ENCODE peak calls at places on chromosomes 13 and 19, in five cellular contexts. B is AG20443; G is neural crest cell; K is germinal center; S is central memory CD4-positive, alpha-beta T cell. Z is an unnamed sample.

GRCh38 chr19:58479303-58479702 is 3.2 kb downstream of the ZNF446 start:
- DNase-seq in S (no peak), B (no peak), K (no peak), G (no peak), Z (no peak)

GRCh38 chr13:34357435-34358232 is 539.7 kb downstream of the RFC3 start:
- DNase-seq in B (peak), K (no peak), S (no peak), G (no peak), Z (no peak)

GRCh38 chr13:29845440-29846056 is 4.9 kb downstream of the UBL3 start:
- DNase-seq in S (peak), B (no peak), K (no peak), G (no peak), Z (no peak)

GRCh38 chr19:46067691-46068090 is 26.9 kb upstream of the IGFL4 start:
- DNase-seq in K (no peak), G (no peak), B (no peak), S (no peak), Z (no peak)

GRCh38 chr19:28493881-28494280 is 719.1 kb downstream of the UQCRFS1 start:
- DNase-seq in K (no peak), S (no peak), B (no peak), G (peak), Z (no peak)

GRCh38 chr13:105116966-105117365 is 1418.5 kb downstream of the EFNB2 start:
- DNase-seq in B (no peak), G (no peak), S (no peak), K (no peak), Z (no peak)

GRCh38 chr19:55671054-55671378 is 4.0 kb upstream of the EPN1 start:
- DNase-seq in G (no peak), S (no peak), B (no peak), K (no peak), Z (no peak)

GRCh38 chr19:48479686-48480085 is 10.5 kb downstream of the CYTH2 start:
- DNase-seq in K (no peak), G (no peak), B (no peak), S (no peak), Z (no peak)

GRCh38 chr19:17874423-17875135 is 2.8 kb downstream of the SLC5A5 start:
- DNase-seq in S (no peak), K (no peak), B (no peak), G (no peak), Z (no peak)

GRCh38 chr13:37490176-37490575 is 108.4 kb downstream of the POSTN start:
- DNase-seq in S (no peak), G (no peak), B (no peak), K (no peak), Z (no peak)

GRCh38 chr19:1389033-1389940 is 5.6 kb downstream of the NDUFS7 start:
- DNase-seq in K (no peak), B (no peak), S (no peak), G (no peak), Z (no peak)

Z was measured in thyroid gland.